ENCODE peak calls at places on chromosomes 6 and 20, in six cellular contexts. One of them, this sample, is unnamed.

GRCh38 chr20:49360242-49360968 is 82.5 kb upstream of the ZNFX1 start:
- DNase-seq in Daoy: no peak
- DNase-seq in SK-N-MC: no peak
- DNase-seq in body of pancreas: no peak
- DNase-seq in SW480: no peak
- DNase-seq in brain microvascular endothelial cell: no peak
- DNase-seq in this sample: no peak

GRCh38 chr6:163162874-163163213 is 251.7 kb upstream of the QKI start:
- DNase-seq in brain microvascular endothelial cell: no peak
- DNase-seq in body of pancreas: no peak
- DNase-seq in Daoy: no peak
- DNase-seq in SK-N-MC: no peak
- DNase-seq in SW480: no peak
- DNase-seq in this sample: no peak

GRCh38 chr20:9353916-9354276 is 160.5 kb upstream of the LAMP5 start:
- DNase-seq in body of pancreas: no peak
- DNase-seq in SW480: no peak
- DNase-seq in SK-N-MC: no peak
- DNase-seq in Daoy: no peak
- DNase-seq in brain microvascular endothelial cell: no peak
- DNase-seq in this sample: no peak

GRCh38 chr6:34515473-34516387 is 40.4 kb downstream of the SPDEF start:
- DNase-seq in Daoy: no peak
- DNase-seq in SK-N-MC: no peak
- DNase-seq in SW480: no peak
- DNase-seq in brain microvascular endothelial cell: no peak
- DNase-seq in body of pancreas: no peak
- DNase-seq in this sample: no peak

GRCh38 chr20:35595901-35596300 is 19.7 kb upstream of the SPAG4 start:
- DNase-seq in SW480: no peak
- DNase-seq in body of pancreas: no peak
- DNase-seq in Daoy: no peak
- DNase-seq in SK-N-MC: no peak
- DNase-seq in brain microvascular endothelial cell: no peak
- DNase-seq in this sample: no peak

GRCh38 chr20:6614836-6615235 is 152.7 kb upstream of the BMP2 start:
- DNase-seq in brain microvascular endothelial cell: no peak
- DNase-seq in Daoy: no peak
- DNase-seq in SK-N-MC: no peak
- DNase-seq in body of pancreas: no peak
- DNase-seq in SW480: no peak
- DNase-seq in this sample: no peak

GRCh38 chr6:6712979-6713514 is 124.5 kb downstream of the LY86 start:
- DNase-seq in SK-N-MC: no peak
- DNase-seq in Daoy: no peak
- DNase-seq in SW480: no peak
- DNase-seq in brain microvascular endothelial cell: no peak
- DNase-seq in body of pancreas: peak; percentile 46
- DNase-seq in this sample: no peak

GRCh38 chr6:28215425-28215824 is 9.7 kb upstream of the ZSCAN9 start:
- DNase-seq in SW480: no peak
- DNase-seq in brain microvascular endothelial cell: no peak
- DNase-seq in SK-N-MC: no peak
- DNase-seq in body of pancreas: no peak
- DNase-seq in Daoy: peak; percentile 23
- DNase-seq in this sample: no peak

GRCh38 chr6:142014515-142014914 is 118.2 kb upstream of the GJE1 start:
- DNase-seq in SW480: no peak
- DNase-seq in SK-N-MC: no peak
- DNase-seq in body of pancreas: no peak
- DNase-seq in Daoy: peak; percentile 89
- DNase-seq in brain microvascular endothelial cell: peak; percentile 82
- DNase-seq in this sample: peak; percentile 90

GRCh38 chr20:5397418-5397817 is 80.7 kb upstream of the PROKR2 start:
- DNase-seq in SW480: peak; percentile 53
- DNase-seq in body of pancreas: no peak
- DNase-seq in Daoy: no peak
- DNase-seq in brain microvascular endothelial cell: no peak
- DNase-seq in SK-N-MC: no peak
- DNase-seq in this sample: peak; percentile 59

GRCh38 chr6:9621276-9621675 is 793.6 kb downstream of the TFAP2A start:
- DNase-seq in SK-N-MC: no peak
- DNase-seq in SW480: no peak
- DNase-seq in body of pancreas: no peak
- DNase-seq in brain microvascular endothelial cell: no peak
- DNase-seq in Daoy: peak; percentile 80
- DNase-seq in this sample: no peak

GRCh38 chr20:3980260-3981131 is 34.9 kb downstream of the RNF24 start:
- DNase-seq in SK-N-MC: no peak
- DNase-seq in brain microvascular endothelial cell: peak; percentile 22
- DNase-seq in body of pancreas: peak; percentile 9
- DNase-seq in SW480: no peak
- DNase-seq in Daoy: peak; percentile 61
- DNase-seq in this sample: peak; percentile 58

GRCh38 chr20:33803921-33804337 is 7.2 kb upstream of the CHMP4B start:
- DNase-seq in body of pancreas: no peak
- DNase-seq in brain microvascular endothelial cell: peak; percentile 34
- DNase-seq in SW480: peak; percentile 40
- DNase-seq in SK-N-MC: no peak
- DNase-seq in Daoy: peak; percentile 40
- DNase-seq in this sample: peak; percentile 56

GRCh38 chr6:7758456-7758855 is 32.6 kb downstream of the BMP6 start:
- DNase-seq in body of pancreas: peak; percentile 3
- DNase-seq in SW480: peak; percentile 37
- DNase-seq in brain microvascular endothelial cell: peak; percentile 89
- DNase-seq in Daoy: peak; percentile 94
- DNase-seq in SK-N-MC: no peak
- DNase-seq in this sample: peak; percentile 82